ENCODE peak calls at places on chromosomes 5 and 9, in nine cellular contexts. E is HCT116, D is sigmoid colon, T is GM23338, I is GM12891, A is H1, H is breast epithelium, N is SK-N-MC, V is K562. X is an unnamed sample.

GRCh38 chr5:121949885-121950284 is 11.9 kb upstream of the SRFBP1 start:
- DNase-seq in E (peak), D (no peak), T (peak), I (no peak), A (no peak), H (no peak), N (no peak), V (peak), X (no peak)

GRCh38 chr9:21901538-21901937 is 92.7 kb downstream of the CDKN2A start:
- DNase-seq in E (no peak), D (no peak), T (no peak), I (no peak), A (no peak), H (no peak), N (no peak), V (no peak), X (no peak)

GRCh38 chr9:34185778-34186551 is 7.1 kb downstream of the UBAP1 start:
- DNase-seq in E (peak), D (peak), T (no peak), I (peak), A (no peak), H (peak), N (peak), V (peak), X (no peak)

GRCh38 chr5:79802995-79803394 is 113.4 kb downstream of the CMYA5 start:
- DNase-seq in E (no peak), D (no peak), T (no peak), I (no peak), A (no peak), H (no peak), N (no peak), V (no peak), X (no peak)

GRCh38 chr9:115764649-115765048 is 388.9 kb upstream of the PAPPA start:
- DNase-seq in E (no peak), D (no peak), T (no peak), I (no peak), A (no peak), H (no peak), N (no peak), V (no peak), X (no peak)

GRCh38 chr9:6055213-6055612 is 39.8 kb upstream of the RANBP6 start:
- DNase-seq in E (peak), D (no peak), T (peak), I (no peak), A (no peak), H (peak), N (peak), V (peak), X (no peak)

GRCh38 chr5:128782446-128782845 is 182.8 kb upstream of the SLC27A6 start:
- DNase-seq in E (peak), D (peak), T (no peak), I (no peak), A (no peak), H (peak), N (no peak), V (no peak), X (no peak)

GRCh38 chr9:116049506-116049905 is 104.1 kb upstream of the PAPPA start:
- DNase-seq in E (no peak), D (no peak), T (no peak), I (no peak), A (no peak), H (no peak), N (peak), V (no peak), X (no peak)

GRCh38 chr5:172894767-172895166 is 60.7 kb downstream of the ERGIC1 start:
- DNase-seq in E (no peak), D (no peak), T (no peak), I (no peak), A (no peak), H (no peak), N (no peak), V (no peak), X (no peak)

GRCh38 chr5:172525633-172526360 is 71.5 kb upstream of the SH3PXD2B start:
- DNase-seq in E (no peak), D (peak), T (no peak), I (no peak), A (no peak), H (no peak), N (no peak), V (no peak), X (no peak)

GRCh38 chr5:158785397-158785796 is 314.3 kb downstream of the EBF1 start:
- DNase-seq in E (no peak), D (no peak), T (no peak), I (no peak), A (no peak), H (no peak), N (no peak), V (no peak), X (no peak)

GRCh38 chr5:50302815-50303490 is 138.1 kb downstream of the EMB start:
- DNase-seq in E (peak), D (no peak), T (no peak), I (no peak), A (no peak), H (no peak), N (no peak), V (no peak), X (no peak)

GRCh38 chr5:132365213-132365612 is 4.3 kb upstream of the SLC22A5 start:
- DNase-seq in E (peak), D (no peak), T (no peak), I (no peak), A (no peak), H (no peak), N (no peak), V (peak), X (no peak)

GRCh38 chr9:33676746-33677505 is 118.4 kb upstream of the PRSS3 start:
- DNase-seq in E (no peak), D (peak), T (peak), I (peak), A (no peak), H (no peak), N (no peak), V (peak), X (peak)

GRCh38 chr9:131298816-131299215 is 9.3 kb downstream of the PLPP7 start:
- DNase-seq in E (no peak), D (no peak), T (no peak), I (no peak), A (no peak), H (no peak), N (no peak), V (no peak), X (no peak)

GRCh38 chr5:140084466-140084865 is 29.4 kb upstream of the PURA start:
- DNase-seq in E (no peak), D (peak), T (peak), I (no peak), A (no peak), H (peak), N (no peak), V (no peak), X (no peak)

GRCh38 chr5:5704352-5704751 is 281.9 kb downstream of the ICE1 start:
- DNase-seq in E (no peak), D (no peak), T (no peak), I (no peak), A (no peak), H (no peak), N (no peak), V (no peak), X (no peak)

GRCh38 chr9:114282104-114282485 is 40.8 kb upstream of the ORM1 start:
- DNase-seq in E (no peak), D (no peak), T (no peak), I (no peak), A (no peak), H (no peak), N (no peak), V (no peak), X (no peak)

GRCh38 chr5:181059297-181060230 is 19.5 kb downstream of the BTNL9 start:
- DNase-seq in E (no peak), D (no peak), T (peak), I (peak), A (no peak), H (no peak), N (no peak), V (no peak), X (no peak)

GRCh38 chr9:114000063-114000454 is 78.0 kb downstream of the AMBP start:
- DNase-seq in E (no peak), D (peak), T (no peak), I (no peak), A (no peak), H (no peak), N (no peak), V (no peak), X (no peak)

GRCh38 chr9:128203024-128203841 is at the start of gene DNM1:
- DNase-seq in E (no peak), D (no peak), T (peak), I (peak), A (no peak), H (no peak), N (no peak), V (peak), X (peak)

GRCh38 chr9:74643303-74643933 is 146.3 kb downstream of the RORB start:
- DNase-seq in E (no peak), D (no peak), T (no peak), I (no peak), A (no peak), H (no peak), N (no peak), V (no peak), X (no peak)

GRCh38 chr5:61245486-61245885 is 83.2 kb upstream of the SMIM15 start:
- DNase-seq in E (no peak), D (no peak), T (no peak), I (no peak), A (no peak), H (no peak), N (peak), V (no peak), X (no peak)

GRCh38 chr9:38107405-38107804 is 38.4 kb upstream of the SHB start:
- DNase-seq in E (no peak), D (no peak), T (no peak), I (no peak), A (no peak), H (no peak), N (no peak), V (no peak), X (no peak)

GRCh38 chr9:90860826-90861225 is 59.2 kb downstream of the SYK start:
- DNase-seq in E (no peak), D (no peak), T (no peak), I (no peak), A (no peak), H (no peak), N (no peak), V (no peak), X (no peak)

GRCh38 chr5:42982107-42982622 is 58.0 kb downstream of the ANXA2R start:
- DNase-seq in E (no peak), D (no peak), T (no peak), I (no peak), A (no peak), H (no peak), N (no peak), V (peak), X (no peak)

GRCh38 chr9:115946530-115946929 is 207.1 kb upstream of the PAPPA start:
- DNase-seq in E (no peak), D (no peak), T (no peak), I (no peak), A (no peak), H (no peak), N (no peak), V (no peak), X (no peak)

GRCh38 chr9:94812343-94812742 is 85.8 kb downstream of the AOPEP start:
- DNase-seq in E (no peak), D (no peak), T (no peak), I (no peak), A (no peak), H (peak), N (no peak), V (no peak), X (no peak)

GRCh38 chr9:99433555-99433954 is 211.5 kb downstream of the SEC61B start:
- DNase-seq in E (peak), D (no peak), T (no peak), I (peak), A (peak), H (no peak), N (no peak), V (peak), X (peak)
- TF ChIP-seq POLR2AphosphoS5 in E (peak), D (no peak), T (no peak), I (no peak), A (no peak), H (no peak), N (no peak), V (no peak), X (peak)

DNA sequence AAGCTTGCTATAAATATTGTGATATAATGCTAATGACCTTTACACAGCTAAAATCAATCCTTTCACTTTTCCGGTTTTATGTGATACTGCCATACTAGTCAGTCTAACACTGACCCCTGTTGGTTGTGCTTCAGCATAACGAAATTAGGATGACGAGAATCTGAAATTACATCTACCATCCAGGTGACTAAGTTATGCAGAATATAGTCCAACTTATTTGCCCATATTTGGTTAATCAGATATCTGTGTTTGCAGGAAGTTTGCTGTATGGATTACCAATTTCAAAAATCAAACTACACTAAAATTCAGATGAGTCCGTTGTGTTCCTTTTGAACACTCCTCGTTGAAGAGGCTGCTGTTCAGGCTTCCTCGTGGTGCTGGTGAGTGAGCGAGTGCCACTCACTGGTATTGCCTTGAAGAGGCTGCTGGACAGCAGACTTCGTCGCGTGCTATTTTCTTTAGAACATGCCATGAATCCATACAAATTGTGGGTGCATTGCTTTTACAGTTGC is 32.5 kb downstream of the TENT4A start:
- DNase-seq in E (peak), D (peak), T (peak), I (no peak), A (no peak), H (no peak), N (no peak), V (peak), X (no peak)
- TF ChIP-seq POLR2AphosphoS5 in E (no peak), D (peak), T (no peak), I (no peak), A (no peak), H (no peak), N (no peak), V (no peak), X (no peak)

GRCh38 chr5:179623001-179623905 is at the start of gene HNRNPH1:
- DNase-seq in E (peak), D (peak), T (peak), I (peak), A (peak), H (peak), N (peak), V (peak), X (peak)

GRCh38 chr5:179620293-179620692 is 3.2 kb downstream of the HNRNPH1 start:
- DNase-seq in E (no peak), D (no peak), T (no peak), I (no peak), A (no peak), H (no peak), N (no peak), V (no peak), X (no peak)

GRCh38 chr5:179620703-179621350 is 2.6 kb downstream of the HNRNPH1 start:
- DNase-seq in E (no peak), D (peak), T (no peak), I (no peak), A (no peak), H (no peak), N (no peak), V (peak), X (no peak)

GRCh38 chr5:179619776-179620175 is 3.7 kb downstream of the HNRNPH1 start:
- DNase-seq in E (no peak), D (no peak), T (no peak), I (no peak), A (no peak), H (no peak), N (no peak), V (no peak), X (no peak)

GRCh38 chr5:179621551-179621971 is 1.9 kb downstream of the HNRNPH1 start:
- DNase-seq in E (no peak), D (peak), T (no peak), I (no peak), A (no peak), H (no peak), N (no peak), V (no peak), X (no peak)
- TF ChIP-seq POLR2AphosphoS5 in E (no peak), D (no peak), T (no peak), I (no peak), A (peak), H (no peak), N (peak), V (no peak), X (no peak)

GRCh38 chr5:74838262-74838661 is 27.9 kb downstream of the FAM169A start:
- DNase-seq in E (no peak), D (no peak), T (no peak), I (no peak), A (no peak), H (no peak), N (no peak), V (no peak), X (no peak)

GRCh38 chr5:74839228-74839627 is 27.0 kb downstream of the FAM169A start:
- DNase-seq in E (no peak), D (no peak), T (no peak), I (no peak), A (no peak), H (no peak), N (no peak), V (no peak), X (no peak)

GRCh38 chr5:74837115-74837514 is 29.1 kb downstream of the FAM169A start:
- DNase-seq in E (no peak), D (no peak), T (no peak), I (no peak), A (no peak), H (no peak), N (no peak), V (no peak), X (no peak)

GRCh38 chr5:74829413-74829812 is 36.8 kb downstream of the FAM169A start:
- DNase-seq in E (no peak), D (no peak), T (no peak), I (no peak), A (no peak), H (no peak), N (no peak), V (no peak), X (no peak)

DNA sequence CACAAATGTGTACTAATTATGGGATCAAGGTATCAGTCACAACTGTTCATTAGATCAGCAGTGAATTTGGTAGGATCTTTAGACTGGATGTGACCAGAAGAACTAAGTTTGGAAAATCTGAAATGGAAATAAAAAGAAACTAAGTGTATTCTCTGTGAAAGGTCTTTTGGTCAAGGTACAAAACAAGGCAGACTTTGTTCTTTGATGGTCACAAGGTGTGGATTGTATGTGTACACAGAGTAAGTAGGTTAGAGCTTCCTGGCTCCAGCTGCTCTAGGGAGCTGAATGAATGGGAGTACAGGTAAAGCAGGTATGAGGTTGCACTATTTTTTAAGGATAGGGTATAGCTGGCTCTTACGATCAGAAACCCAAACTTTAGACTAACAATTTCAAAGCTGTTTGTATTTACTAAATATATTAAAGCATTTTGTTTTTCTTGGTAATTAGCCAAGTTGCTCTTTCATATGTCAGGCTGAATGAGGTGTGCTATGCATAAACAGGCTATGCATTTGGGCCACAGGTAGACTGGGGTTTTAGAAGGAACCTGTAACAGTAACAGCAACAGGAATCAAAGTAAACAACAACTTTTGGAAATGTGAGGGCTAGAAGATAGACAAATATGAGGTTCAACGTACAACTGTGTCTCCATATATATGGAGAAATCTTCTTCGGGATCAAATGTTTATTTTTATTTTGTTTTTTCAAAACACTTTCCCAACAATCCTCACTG is 32.5 kb downstream of the FAM169A start:
- DNase-seq in E (no peak), D (no peak), T (no peak), I (no peak), A (no peak), H (peak), N (no peak), V (no peak), X (no peak)
- TF ChIP-seq POLR2AphosphoS5 in E (no peak), D (no peak), T (no peak), I (no peak), A (no peak), H (no peak), N (no peak), V (no peak), X (no peak)

GRCh38 chr5:177067491-177067890 is 19.2 kb upstream of the FGFR4 start:
- DNase-seq in E (no peak), D (no peak), T (no peak), I (no peak), A (no peak), H (no peak), N (no peak), V (no peak), X (no peak)

GRCh38 chr5:177077335-177077734 is 9.4 kb upstream of the FGFR4 start:
- DNase-seq in E (no peak), D (no peak), T (no peak), I (no peak), A (no peak), H (no peak), N (no peak), V (no peak), X (no peak)

GRCh38 chr5:177070536-177071191 is 16.1 kb upstream of the FGFR4 start:
- DNase-seq in E (no peak), D (no peak), T (no peak), I (no peak), A (no peak), H (no peak), N (no peak), V (no peak), X (no peak)

GRCh38 chr5:177066227-177066626 is 20.5 kb upstream of the FGFR4 start:
- DNase-seq in E (no peak), D (no peak), T (no peak), I (no peak), A (no peak), H (no peak), N (no peak), V (no peak), X (no peak)

GRCh38 chr5:177071671-177072385 is 14.9 kb upstream of the FGFR4 start:
- DNase-seq in E (peak), D (peak), T (peak), I (no peak), A (no peak), H (peak), N (peak), V (peak), X (no peak)
- TF ChIP-seq POLR2AphosphoS5 in E (no peak), D (no peak), T (no peak), I (no peak), A (no peak), H (no peak), N (no peak), V (no peak), X (no peak)